ENCODE peak calls at places on chromosomes 1 and 21, in five cellular contexts. T is A673, D is adrenal gland, B is fibroblast of mammary gland, L is keratinocyte. C is an unnamed sample.

GRCh38 chr21:41681336-41681801 is 85.5 kb downstream of the RIPK4 start:
- DNase-seq in T (no peak), L (no peak), D (no peak), B (no peak), C (peak; percentile 76)

GRCh38 chr1:153561401-153561985 is 4.2 kb downstream of the S100A2 start:
- DNase-seq in T (no peak), D (no peak), B (no peak), L (no peak), C (no peak)

GRCh38 chr1:6261615-6261995 is 707 bp upstream of the GPR153 start:
- DNase-seq in B (no peak), D (no peak), L (no peak), T (no peak), C (no peak)

GRCh38 chr1:93347319-93347899 is 1.7 kb downstream of the DR1 start:
- DNase-seq in B (no peak), L (no peak), D (no peak), T (peak; percentile 11), C (no peak)

GRCh38 chr1:234607091-234608025 is 2.6 kb downstream of the IRF2BP2 start:
- DNase-seq in T (peak; percentile 64), B (peak; percentile 44), L (no peak), D (peak; percentile 57), C (no peak)

GRCh38 chr1:220521755-220522154 is 6.2 kb upstream of the MARK1 start:
- DNase-seq in T (no peak), D (no peak), B (no peak), L (no peak), C (peak; percentile 90)

GRCh38 chr21:36700961-36701911 is 2.3 kb downstream of the SIM2 start:
- DNase-seq in B (no peak), T (no peak), L (no peak), D (no peak), C (no peak)

GRCh38 chr1:115258302-115258866 is 79.7 kb downstream of the NGF start:
- DNase-seq in B (peak; percentile 92), L (no peak), D (no peak), T (no peak), C (no peak)

GRCh38 chr1:156870734-156871133 is 10.1 kb downstream of the NTRK1 start:
- DNase-seq in T (no peak), L (peak; percentile 66), B (peak; percentile 95), D (no peak), C (no peak)

GRCh38 chr1:59926381-59927243 is at the start of gene CYP2J2:
- DNase-seq in T (peak; percentile 68), L (no peak), B (peak; percentile 8), D (peak; percentile 57), C (no peak)

GRCh38 chr1:228379165-228379460 is 27.5 kb downstream of the TRIM11 start:
- DNase-seq in T (peak; percentile 20), D (peak; percentile 68), L (no peak), B (peak; percentile 17), C (no peak)

GRCh38 chr1:53666566-53666965 is 72.4 kb downstream of the GLIS1 start:
- DNase-seq in T (no peak), D (no peak), B (no peak), L (no peak), C (no peak)

GRCh38 chr1:86852737-86853408 is 61.1 kb downstream of the SELENOF start:
- DNase-seq in D (no peak), T (peak; percentile 42), L (no peak), B (no peak), C (no peak)

GRCh38 chr1:244048566-244049141 is 2.4 kb upstream of the ZBTB18 start:
- DNase-seq in B (no peak), L (no peak), T (no peak), D (no peak), C (no peak)

GRCh38 chr1:82337635-82338034 is 536.9 kb downstream of the ADGRL2 start:
- DNase-seq in D (no peak), L (no peak), T (no peak), B (no peak), C (no peak)

GRCh38 chr1:5980314-5981008 is 11.8 kb downstream of the NPHP4 start:
- DNase-seq in T (peak; percentile 93), B (peak; percentile 81), L (no peak), D (no peak), C (no peak)

GRCh38 chr1:201748331-201748730 is 80.6 kb upstream of the IPO9 start:
- DNase-seq in D (no peak), L (peak; percentile 38), T (peak; percentile 28), B (peak; percentile 90), C (no peak)

GRCh38 chr1:187471555-187471954 is 642.8 kb downstream of the PLA2G4A start:
- DNase-seq in B (no peak), D (no peak), L (no peak), T (peak; percentile 5), C (no peak)

GRCh38 chr1:175463856-175464255 is 271.3 kb upstream of the KIAA0040 start:
- DNase-seq in B (no peak), L (no peak), D (no peak), T (no peak), C (no peak)

GRCh38 chr1:227032396-227032795 is 92.3 kb downstream of the COQ8A start:
- DNase-seq in L (no peak), D (no peak), B (no peak), T (no peak), C (no peak)

GRCh38 chr1:9179450-9179849 is 50.5 kb upstream of the GPR157 start:
- DNase-seq in D (no peak), L (no peak), B (no peak), T (no peak), C (no peak)

GRCh38 chr1:64163972-64164371 is 39.5 kb upstream of the UBE2U start:
- DNase-seq in D (no peak), B (peak; percentile 68), T (peak; percentile 49), L (no peak), C (no peak)

GRCh38 chr1:89198500-89199072 is at the start of gene GBP4:
- DNase-seq in L (no peak), D (peak; percentile 31), B (peak; percentile 11), T (no peak), C (no peak)

GRCh38 chr1:59116920-59117542 is 179.9 kb upstream of the FGGY start:
- DNase-seq in T (peak; percentile 56), D (no peak), B (peak; percentile 74), L (no peak), C (no peak)

GRCh38 chr1:28002600-28002999 is 42.8 kb downstream of the XKR8 start:
- DNase-seq in D (no peak), B (no peak), T (no peak), L (no peak), C (no peak)

GRCh38 chr1:31264790-31265386 is 25.2 kb upstream of the NKAIN1 start:
- DNase-seq in T (no peak), B (no peak), D (peak; percentile 54), L (no peak), C (no peak)

GRCh38 chr1:81702079-81702715 is 98.5 kb upstream of the ADGRL2 start:
- DNase-seq in T (no peak), D (no peak), B (no peak), L (no peak), C (no peak)

GRCh38 chr1:27141266-27142003 is 13.5 kb downstream of the SLC9A1 start:
- DNase-seq in D (no peak), L (no peak), B (no peak), T (no peak), C (peak; percentile 98)

GRCh38 chr1:173383341-173383740 is 93.8 kb upstream of the PRDX6 start:
- DNase-seq in D (no peak), B (peak; percentile 46), L (no peak), T (no peak), C (no peak)

GRCh38 chr1:220747426-220748090 is 564 bp upstream of the MTARC2 start:
- DNase-seq in D (no peak), T (no peak), B (no peak), L (no peak), C (no peak)

GRCh38 chr1:5551274-5551966 is 440.8 kb downstream of the NPHP4 start:
- DNase-seq in L (no peak), D (no peak), B (peak; percentile 27), T (peak; percentile 3), C (peak; percentile 36)

GRCh38 chr1:32538887-32539583 is at the start of gene ZBTB8A:
- DNase-seq in L (no peak), T (peak; percentile 79), B (peak; percentile 71), D (peak; percentile 56), C (peak; percentile 19)

GRCh38 chr1:175701590-175701989 is 41.8 kb downstream of the TNR start:
- DNase-seq in D (no peak), L (no peak), B (no peak), T (no peak), C (no peak)

GRCh38 chr1:219710529-219711194 is 97.8 kb upstream of the ZC3H11B start:
- DNase-seq in D (no peak), T (no peak), L (no peak), B (peak; percentile 94), C (no peak)

DNA sequence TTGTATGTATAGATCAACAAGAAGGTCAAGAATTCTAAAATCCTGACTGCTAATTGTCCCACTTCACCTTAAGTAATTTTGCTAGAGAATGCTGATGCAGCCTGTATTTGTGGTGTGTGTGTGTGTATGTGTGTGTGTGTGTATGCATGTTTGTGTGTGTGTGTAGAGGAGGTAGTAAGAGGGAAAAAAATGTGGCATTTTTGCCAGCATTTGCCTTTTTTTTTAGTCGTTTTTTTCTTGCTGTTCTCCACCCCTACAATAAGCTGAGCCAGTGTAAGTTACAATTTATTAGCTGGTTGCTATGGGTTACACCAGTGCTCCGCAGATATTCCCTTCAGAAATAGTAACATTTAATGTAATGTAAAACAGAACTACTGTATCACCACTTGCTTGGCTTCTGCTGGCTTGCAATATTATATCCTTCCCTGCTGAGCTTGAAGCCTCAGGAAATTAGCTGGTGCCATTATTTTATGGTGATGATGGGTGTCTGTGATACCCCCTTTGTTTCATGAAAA is 23.3 kb upstream of the IGSF3 start:
- DNase-seq in B (no peak), T (peak; percentile 61), L (no peak), D (no peak), C (no peak)
- H3K4me3 ChIP-seq in B (no peak overlapping the region), T (no peak overlapping the region), L (no peak overlapping the region), D (no peak overlapping the region), C (no peak overlapping the region)

GRCh38 chr1:214004014-214004413 is 16.2 kb downstream of the PROX1 start:
- DNase-seq in B (no peak), T (no peak), L (no peak), D (no peak), C (no peak)
- TF ChIP-seq CTCF in B (no peak), T (no peak), L (no peak), D (no peak), C (no peak)

GRCh38 chr1:216562383-216562782 is 139.1 kb upstream of the USH2A start:
- DNase-seq in D (no peak), T (peak; percentile 11), B (no peak), L (no peak), C (no peak)
- H3K4me3 ChIP-seq in D (no peak overlapping the region), T (no peak overlapping the region), B (no peak overlapping the region), L (no peak overlapping the region), C (no peak overlapping the region)

GRCh38 chr21:46100020-46100419 is 2.1 kb downstream of the COL6A2 start:
- DNase-seq in D (no peak), T (no peak), B (peak; percentile 24), L (no peak), C (no peak)
- TF ChIP-seq CTCF in D (no peak), T (no peak), B (no peak), L (no peak), C (no peak)

C was measured in LNCaP clone FGC.